ENCODE peak calls at places on chromosomes 2 and 18, in ten cellular contexts. One of them, this sample, is unnamed.

GRCh38 chr2:212538156-212539144 is at the start of gene ERBB4:
- DNase-seq in IMR-90: no peak
- DNase-seq in psoas muscle: peak; percentile 19
- DNase-seq in K562: no peak
- DNase-seq in upper lobe of right lung: peak; percentile 80
- DNase-seq in GM23338: peak; percentile 47
- DNase-seq in prostate gland: peak; percentile 11
- DNase-seq in lower lobe of right lung: peak; percentile 66
- DNase-seq in CD8-positive, alpha-beta T cell: no peak
- DNase-seq in small intestine: no peak
- DNase-seq in this sample: peak; percentile 17

GRCh38 chr2:177543007-177543760 is 150.6 kb downstream of the AGPS start:
- DNase-seq in IMR-90: peak; percentile 81
- DNase-seq in psoas muscle: peak; percentile 23
- DNase-seq in K562: no peak
- DNase-seq in upper lobe of right lung: no peak
- DNase-seq in GM23338: no peak
- DNase-seq in prostate gland: no peak
- DNase-seq in lower lobe of right lung: no peak
- DNase-seq in CD8-positive, alpha-beta T cell: no peak
- DNase-seq in small intestine: no peak
- DNase-seq in this sample: no peak

GRCh38 chr2:217204358-217204757 is 344.5 kb upstream of the TNP1 start:
- DNase-seq in IMR-90: peak; percentile 77
- DNase-seq in psoas muscle: no peak
- DNase-seq in K562: no peak
- DNase-seq in upper lobe of right lung: no peak
- DNase-seq in GM23338: no peak
- DNase-seq in prostate gland: no peak
- DNase-seq in lower lobe of right lung: no peak
- DNase-seq in CD8-positive, alpha-beta T cell: no peak
- DNase-seq in small intestine: no peak
- DNase-seq in this sample: no peak

GRCh38 chr2:24917086-24917485 is 3.0 kb downstream of the ADCY3 start:
- DNase-seq in IMR-90: no peak
- DNase-seq in psoas muscle: no peak
- DNase-seq in K562: peak; percentile 30
- DNase-seq in upper lobe of right lung: no peak
- DNase-seq in GM23338: no peak
- DNase-seq in prostate gland: no peak
- DNase-seq in lower lobe of right lung: no peak
- DNase-seq in CD8-positive, alpha-beta T cell: no peak
- DNase-seq in small intestine: no peak
- DNase-seq in this sample: no peak

GRCh38 chr2:225233234-225233633 is 166.3 kb upstream of the NYAP2 start:
- DNase-seq in IMR-90: peak; percentile 28
- DNase-seq in psoas muscle: no peak
- DNase-seq in K562: peak; percentile 3
- DNase-seq in upper lobe of right lung: no peak
- DNase-seq in GM23338: peak; percentile 2
- DNase-seq in prostate gland: no peak
- DNase-seq in lower lobe of right lung: no peak
- DNase-seq in CD8-positive, alpha-beta T cell: no peak
- DNase-seq in small intestine: no peak
- DNase-seq in this sample: no peak

GRCh38 chr18:36247036-36247435 is 50.5 kb upstream of the FHOD3 start:
- DNase-seq in IMR-90: peak; percentile 4
- DNase-seq in psoas muscle: no peak
- DNase-seq in K562: no peak
- DNase-seq in upper lobe of right lung: no peak
- DNase-seq in GM23338: peak; percentile 10
- DNase-seq in prostate gland: no peak
- DNase-seq in lower lobe of right lung: no peak
- DNase-seq in CD8-positive, alpha-beta T cell: no peak
- DNase-seq in small intestine: no peak
- DNase-seq in this sample: no peak

GRCh38 chr18:67386028-67386427 is 130.5 kb downstream of the DSEL start:
- DNase-seq in IMR-90: peak; percentile 48
- DNase-seq in psoas muscle: no peak
- DNase-seq in K562: no peak
- DNase-seq in upper lobe of right lung: no peak
- DNase-seq in GM23338: no peak
- DNase-seq in prostate gland: no peak
- DNase-seq in lower lobe of right lung: no peak
- DNase-seq in CD8-positive, alpha-beta T cell: no peak
- DNase-seq in small intestine: no peak
- DNase-seq in this sample: no peak

GRCh38 chr2:100397117-100397860 is 20.2 kb downstream of the CHST10 start:
- DNase-seq in IMR-90: peak; percentile 65
- DNase-seq in psoas muscle: no peak
- DNase-seq in K562: no peak
- DNase-seq in upper lobe of right lung: no peak
- DNase-seq in GM23338: no peak
- DNase-seq in prostate gland: no peak
- DNase-seq in lower lobe of right lung: no peak
- DNase-seq in CD8-positive, alpha-beta T cell: no peak
- DNase-seq in small intestine: no peak
- DNase-seq in this sample: no peak

GRCh38 chr18:60372141-60372540 is 434 bp downstream of the MC4R start:
- DNase-seq in IMR-90: no peak
- DNase-seq in psoas muscle: no peak
- DNase-seq in K562: no peak
- DNase-seq in upper lobe of right lung: no peak
- DNase-seq in GM23338: no peak
- DNase-seq in prostate gland: no peak
- DNase-seq in lower lobe of right lung: no peak
- DNase-seq in CD8-positive, alpha-beta T cell: no peak
- DNase-seq in small intestine: no peak
- DNase-seq in this sample: no peak

GRCh38 chr18:22493940-22494339 is 76.2 kb upstream of the CTAGE1 start:
- DNase-seq in IMR-90: peak; percentile 52
- DNase-seq in psoas muscle: no peak
- DNase-seq in K562: no peak
- DNase-seq in upper lobe of right lung: no peak
- DNase-seq in GM23338: no peak
- DNase-seq in prostate gland: no peak
- DNase-seq in lower lobe of right lung: no peak
- DNase-seq in CD8-positive, alpha-beta T cell: no peak
- DNase-seq in small intestine: no peak
- DNase-seq in this sample: peak; percentile 11

GRCh38 chr2:15588329-15588919 is 3.2 kb upstream of the DDX1 start:
- DNase-seq in IMR-90: peak; percentile 54
- DNase-seq in psoas muscle: peak; percentile 39
- DNase-seq in K562: peak; percentile 75
- DNase-seq in upper lobe of right lung: no peak
- DNase-seq in GM23338: peak; percentile 74
- DNase-seq in prostate gland: peak; percentile 44
- DNase-seq in lower lobe of right lung: no peak
- DNase-seq in CD8-positive, alpha-beta T cell: no peak
- DNase-seq in small intestine: peak; percentile 57
- DNase-seq in this sample: no peak

GRCh38 chr2:210899131-210899530 is 342.7 kb downstream of the CPS1 start:
- DNase-seq in IMR-90: no peak
- DNase-seq in psoas muscle: no peak
- DNase-seq in K562: no peak
- DNase-seq in upper lobe of right lung: no peak
- DNase-seq in GM23338: no peak
- DNase-seq in prostate gland: no peak
- DNase-seq in lower lobe of right lung: no peak
- DNase-seq in CD8-positive, alpha-beta T cell: no peak
- DNase-seq in small intestine: no peak
- DNase-seq in this sample: no peak

GRCh38 chr2:161046876-161047275 is 113.4 kb upstream of the TANK start:
- DNase-seq in IMR-90: peak; percentile 18
- DNase-seq in psoas muscle: no peak
- DNase-seq in K562: no peak
- DNase-seq in upper lobe of right lung: no peak
- DNase-seq in GM23338: no peak
- DNase-seq in prostate gland: no peak
- DNase-seq in lower lobe of right lung: no peak
- DNase-seq in CD8-positive, alpha-beta T cell: no peak
- DNase-seq in small intestine: no peak
- DNase-seq in this sample: no peak

GRCh38 chr2:65320042-65320711 is 92.5 kb downstream of the ACTR2 start:
- DNase-seq in IMR-90: peak; percentile 98
- DNase-seq in psoas muscle: peak; percentile 55
- DNase-seq in K562: peak; percentile 27
- DNase-seq in upper lobe of right lung: no peak
- DNase-seq in GM23338: peak; percentile 53
- DNase-seq in prostate gland: no peak
- DNase-seq in lower lobe of right lung: no peak
- DNase-seq in CD8-positive, alpha-beta T cell: no peak
- DNase-seq in small intestine: peak; percentile 92
- DNase-seq in this sample: no peak

GRCh38 chr2:241163601-241164118 is 13.4 kb downstream of the PPP1R7 start:
- DNase-seq in IMR-90: no peak
- DNase-seq in psoas muscle: no peak
- DNase-seq in K562: no peak
- DNase-seq in upper lobe of right lung: no peak
- DNase-seq in GM23338: no peak
- DNase-seq in prostate gland: no peak
- DNase-seq in lower lobe of right lung: no peak
- DNase-seq in CD8-positive, alpha-beta T cell: no peak
- DNase-seq in small intestine: no peak
- DNase-seq in this sample: no peak

GRCh38 chr2:22901471-22901870 is 483.5 kb upstream of the KLHL29 start:
- DNase-seq in IMR-90: no peak
- DNase-seq in psoas muscle: no peak
- DNase-seq in K562: no peak
- DNase-seq in upper lobe of right lung: no peak
- DNase-seq in GM23338: no peak
- DNase-seq in prostate gland: peak; percentile 14
- DNase-seq in lower lobe of right lung: no peak
- DNase-seq in CD8-positive, alpha-beta T cell: no peak
- DNase-seq in small intestine: no peak
- DNase-seq in this sample: no peak

GRCh38 chr18:7071600-7071999 is 46.0 kb downstream of the LAMA1 start:
- DNase-seq in IMR-90: no peak
- DNase-seq in psoas muscle: no peak
- DNase-seq in K562: no peak
- DNase-seq in upper lobe of right lung: no peak
- DNase-seq in GM23338: no peak
- DNase-seq in prostate gland: no peak
- DNase-seq in lower lobe of right lung: no peak
- DNase-seq in CD8-positive, alpha-beta T cell: no peak
- DNase-seq in small intestine: no peak
- DNase-seq in this sample: no peak

GRCh38 chr2:201149064-201149820 is 33.3 kb downstream of the CFLAR start:
- DNase-seq in IMR-90: peak; percentile 96
- DNase-seq in psoas muscle: no peak
- DNase-seq in K562: no peak
- DNase-seq in upper lobe of right lung: no peak
- DNase-seq in GM23338: no peak
- DNase-seq in prostate gland: no peak
- DNase-seq in lower lobe of right lung: no peak
- DNase-seq in CD8-positive, alpha-beta T cell: no peak
- DNase-seq in small intestine: peak; percentile 98
- DNase-seq in this sample: no peak
- H3K4me1 ChIP-seq in IMR-90: peaks cover 19% of the 10 kb centered on the region
- H3K4me1 ChIP-seq in psoas muscle: peaks cover 63% of the 10 kb centered on the region
- H3K4me1 ChIP-seq in K562: peaks cover 16% of the 10 kb centered on the region
- H3K4me1 ChIP-seq in upper lobe of right lung: peaks cover 52% of the 10 kb centered on the region
- H3K4me1 ChIP-seq in GM23338: peaks cover 9% of the 10 kb centered on the region
- H3K4me1 ChIP-seq in prostate gland: no peaks in the 10 kb centered on the region
- H3K4me1 ChIP-seq in lower lobe of right lung: peaks cover 57% of the 10 kb centered on the region
- H3K4me1 ChIP-seq in CD8-positive, alpha-beta T cell: no peaks in the 10 kb centered on the region
- H3K4me1 ChIP-seq in small intestine: peaks cover 16% of the 10 kb centered on the region
- H3K4me1 ChIP-seq in this sample: peaks cover 42% of the 10 kb centered on the region

GRCh38 chr2:27071990-27072830 is 756 bp upstream of the OST4 start:
- DNase-seq in IMR-90: peak; percentile 70
- DNase-seq in psoas muscle: peak; percentile 44
- DNase-seq in K562: peak; percentile 48
- DNase-seq in upper lobe of right lung: no peak
- DNase-seq in GM23338: peak; percentile 68
- DNase-seq in prostate gland: no peak
- DNase-seq in lower lobe of right lung: no peak
- DNase-seq in CD8-positive, alpha-beta T cell: no peak
- DNase-seq in small intestine: no peak
- DNase-seq in this sample: peak; percentile 76
- H3K4me1 ChIP-seq in IMR-90: peaks cover 37% of the 10 kb centered on the region
- H3K4me1 ChIP-seq in psoas muscle: peaks cover 16% of the 10 kb centered on the region
- H3K4me1 ChIP-seq in K562: peaks cover 57% of the 10 kb centered on the region
- H3K4me1 ChIP-seq in upper lobe of right lung: peaks cover 56% of the 10 kb centered on the region
- H3K4me1 ChIP-seq in GM23338: peaks cover 19% of the 10 kb centered on the region
- H3K4me1 ChIP-seq in prostate gland: no peaks in the 10 kb centered on the region
- H3K4me1 ChIP-seq in lower lobe of right lung: peaks cover 72% of the 10 kb centered on the region
- H3K4me1 ChIP-seq in CD8-positive, alpha-beta T cell: peaks cover 46% of the 10 kb centered on the region
- H3K4me1 ChIP-seq in small intestine: peaks cover 7% of the 10 kb centered on the region
- H3K4me1 ChIP-seq in this sample: peaks cover 10% of the 10 kb centered on the region

DNA sequence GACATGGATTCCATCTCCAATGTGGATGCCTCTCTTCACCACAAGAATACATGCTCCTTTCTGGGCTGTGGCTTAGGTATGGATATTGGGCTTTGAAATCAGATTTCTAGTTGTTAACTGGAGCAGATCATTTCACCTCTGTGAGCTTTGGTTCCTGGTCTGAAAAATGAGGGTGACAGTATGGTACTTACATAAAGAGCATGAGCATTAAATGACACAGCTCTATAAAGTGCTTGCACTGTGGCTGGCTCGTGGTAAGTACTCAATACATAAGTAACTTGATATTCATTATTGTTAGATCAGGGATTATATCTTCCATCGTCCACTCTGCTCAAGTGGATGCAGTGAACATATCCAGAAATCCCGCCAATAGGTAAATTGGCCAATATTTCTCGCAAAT is 33.4 kb downstream of the ARHGAP25 start:
- DNase-seq in IMR-90: no peak
- DNase-seq in psoas muscle: no peak
- DNase-seq in K562: no peak
- DNase-seq in upper lobe of right lung: no peak
- DNase-seq in GM23338: no peak
- DNase-seq in prostate gland: no peak
- DNase-seq in lower lobe of right lung: no peak
- DNase-seq in CD8-positive, alpha-beta T cell: no peak
- DNase-seq in small intestine: no peak
- DNase-seq in this sample: no peak
- H3K4me1 ChIP-seq in IMR-90: peaks cover 34% of the 10 kb centered on the region
- H3K4me1 ChIP-seq in psoas muscle: peaks cover 7% of the 10 kb centered on the region
- H3K4me1 ChIP-seq in K562: peaks cover 90% of the 10 kb centered on the region
- H3K4me1 ChIP-seq in upper lobe of right lung: peaks cover 83% of the 10 kb centered on the region
- H3K4me1 ChIP-seq in GM23338: peaks cover 36% of the 10 kb centered on the region
- H3K4me1 ChIP-seq in prostate gland: no peaks in the 10 kb centered on the region
- H3K4me1 ChIP-seq in lower lobe of right lung: peaks cover 99% of the 10 kb centered on the region
- H3K4me1 ChIP-seq in CD8-positive, alpha-beta T cell: peaks cover 98% of the 10 kb centered on the region
- H3K4me1 ChIP-seq in small intestine: peaks cover 11% of the 10 kb centered on the region
- H3K4me1 ChIP-seq in this sample: peaks cover 64% of the 10 kb centered on the region

DNA sequence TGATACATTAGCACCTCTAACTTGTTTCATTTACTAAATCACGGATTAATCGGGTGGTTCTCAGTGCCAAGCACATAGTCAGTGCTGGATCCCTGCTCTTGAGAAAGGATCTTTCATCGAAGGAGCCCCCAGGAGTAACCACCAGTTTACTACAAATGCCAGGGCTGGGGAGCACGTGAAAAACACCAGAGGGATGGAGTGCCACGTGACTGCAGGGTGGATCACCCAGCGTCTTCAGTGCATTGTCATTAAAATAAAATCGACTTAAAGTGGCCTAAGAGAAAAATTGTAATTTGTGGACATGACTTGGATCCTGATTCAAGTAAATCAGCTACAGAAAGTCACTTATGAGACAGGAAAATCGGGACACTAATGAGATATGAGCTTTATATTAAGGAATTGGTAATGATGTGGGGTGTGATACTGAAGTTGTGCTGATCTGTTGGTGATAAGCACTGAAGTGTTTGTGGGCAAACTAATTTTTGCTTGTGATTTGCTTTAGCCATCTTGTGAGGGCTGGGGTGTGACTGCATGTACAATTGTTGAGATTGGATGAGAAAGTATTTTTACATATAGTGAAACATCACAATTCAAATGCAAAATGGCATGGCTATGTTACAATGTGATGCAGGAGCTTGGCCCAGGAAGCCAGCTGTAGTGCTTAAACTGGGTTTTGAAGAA is 63.8 kb downstream of the NCK2 start:
- DNase-seq in IMR-90: no peak
- DNase-seq in psoas muscle: no peak
- DNase-seq in K562: no peak
- DNase-seq in upper lobe of right lung: no peak
- DNase-seq in GM23338: no peak
- DNase-seq in prostate gland: no peak
- DNase-seq in lower lobe of right lung: no peak
- DNase-seq in CD8-positive, alpha-beta T cell: no peak
- DNase-seq in small intestine: no peak
- DNase-seq in this sample: no peak
- H3K4me1 ChIP-seq in IMR-90: peaks cover 10% of the 10 kb centered on the region
- H3K4me1 ChIP-seq in psoas muscle: peaks cover 45% of the 10 kb centered on the region
- H3K4me1 ChIP-seq in K562: peaks cover 18% of the 10 kb centered on the region
- H3K4me1 ChIP-seq in upper lobe of right lung: peaks cover 27% of the 10 kb centered on the region
- H3K4me1 ChIP-seq in GM23338: peaks cover 41% of the 10 kb centered on the region
- H3K4me1 ChIP-seq in prostate gland: no peaks in the 10 kb centered on the region
- H3K4me1 ChIP-seq in lower lobe of right lung: peaks cover 31% of the 10 kb centered on the region
- H3K4me1 ChIP-seq in CD8-positive, alpha-beta T cell: peaks cover 93% of the 10 kb centered on the region
- H3K4me1 ChIP-seq in small intestine: peaks cover 25% of the 10 kb centered on the region
- H3K4me1 ChIP-seq in this sample: peaks cover 56% of the 10 kb centered on the region